ENCODE peak calls at places on chromosome 22, in six cellular contexts. N, Y, O, G, Z and H are unnamed samples.
A peak's percentile ranks its signal among the peaks of the same experiment; 100 is the strongest.

GRCh38 chr22:45692549-45692948 is 20.9 kb downstream of the ATXN10 start:
- DNase-seq in N (no peak), Y (no peak), O (peak; percentile 50), G (no peak), Z (peak; percentile 60), H (no peak)

GRCh38 chr22:38184788-38185187 is 3.2 kb upstream of the PLA2G6 start:
- DNase-seq in N (no peak), Y (no peak), O (no peak), G (no peak), Z (no peak), H (no peak)

GRCh38 chr22:31605851-31606585 is 56.0 kb downstream of the PISD start:
- DNase-seq in N (no peak), Y (peak; percentile 32), O (no peak), G (no peak), Z (no peak), H (no peak)

GRCh38 chr22:35561796-35562526 is 21.3 kb downstream of the RASD2 start:
- DNase-seq in N (no peak), Y (no peak), O (peak; percentile 84), G (no peak), Z (peak; percentile 62), H (no peak)

GRCh38 chr22:46063861-46064235 is 86.5 kb upstream of the PPARA start:
- DNase-seq in N (peak; percentile 47), Y (peak; percentile 74), O (no peak), G (peak; percentile 73), Z (no peak), H (no peak)

GRCh38 chr22:46942816-46943783 is 180.7 kb downstream of the TBC1D22A start:
- DNase-seq in N (peak; percentile 48), Y (no peak), O (no peak), G (no peak), Z (no peak), H (no peak)

GRCh38 chr22:49039625-49040024 is 788.0 kb downstream of the BRD1 start:
- DNase-seq in N (no peak), Y (no peak), O (no peak), G (no peak), Z (no peak), H (no peak)

GRCh38 chr22:27668828-27669797 is 132.4 kb downstream of the MN1 start:
- DNase-seq in N (peak; percentile 23), Y (no peak), O (peak; percentile 18), G (peak; percentile 32), Z (peak; percentile 87), H (no peak)

GRCh38 chr22:33105501-33105911 is 47.3 kb upstream of the SYN3 start:
- DNase-seq in N (no peak), Y (no peak), O (peak; percentile 28), G (no peak), Z (no peak), H (no peak)

GRCh38 chr22:47091921-47092700 is 329.7 kb downstream of the TBC1D22A start:
- DNase-seq in N (no peak), Y (peak; percentile 70), O (no peak), G (no peak), Z (no peak), H (no peak)

GRCh38 chr22:44846726-44847275 is 94.4 kb downstream of the ARHGAP8 start:
- DNase-seq in N (no peak), Y (no peak), O (no peak), G (no peak), Z (no peak), H (no peak)

GRCh38 chr22:46563381-46564083 is 26.1 kb upstream of the CELSR1 start:
- DNase-seq in N (no peak), Y (no peak), O (peak; percentile 37), G (peak; percentile 88), Z (peak; percentile 68), H (no peak)

GRCh38 chr22:25161017-25161915 is 38.4 kb upstream of the CRYBB3 start:
- DNase-seq in N (no peak), Y (no peak), O (no peak), G (no peak), Z (no peak), H (no peak)

GRCh38 chr22:39546889-39547586 is 14.5 kb upstream of the RPS19BP1 start:
- DNase-seq in N (no peak), Y (no peak), O (peak; percentile 69), G (no peak), Z (no peak), H (no peak)

GRCh38 chr22:36156515-36157419 is 3.8 kb downstream of the APOL3 start:
- DNase-seq in N (peak; percentile 95), Y (peak; percentile 92), O (peak; percentile 77), G (peak; percentile 60), Z (no peak), H (peak; percentile 11)

GRCh38 chr22:39306456-39307361 is 12.7 kb downstream of the RPL3 start:
- DNase-seq in N (no peak), Y (no peak), O (no peak), G (peak; percentile 75), Z (peak; percentile 54), H (no peak)

GRCh38 chr22:39592104-39593060 is 21.8 kb downstream of the CACNA1I start:
- DNase-seq in N (no peak), Y (no peak), O (peak; percentile 80), G (peak; percentile 65), Z (peak; percentile 71), H (no peak)

GRCh38 chr22:46317646-46318045 is 17.9 kb upstream of the TRMU start:
- DNase-seq in N (no peak), Y (no peak), O (no peak), G (no peak), Z (no peak), H (no peak)

GRCh38 chr22:36445158-36445668 is 36.2 kb downstream of the TXN2 start:
- DNase-seq in N (peak; percentile 68), Y (no peak), O (peak; percentile 97), G (no peak), Z (no peak), H (no peak)

GRCh38 chr22:29503811-29504372 is 23.9 kb downstream of the NEFH start:
- DNase-seq in N (peak; percentile 62), Y (no peak), O (peak; percentile 79), G (peak; percentile 34), Z (peak; percentile 45), H (no peak)

GRCh38 chr22:48952256-48953102 is 875.2 kb downstream of the BRD1 start:
- DNase-seq in N (no peak), Y (no peak), O (no peak), G (no peak), Z (no peak), H (no peak)

GRCh38 chr22:45504703-45505341 is 2.1 kb downstream of the FBLN1 start:
- DNase-seq in N (no peak), Y (no peak), O (peak; percentile 37), G (peak; percentile 17), Z (no peak), H (no peak)

GRCh38 chr22:40024201-40025061 is 29.7 kb downstream of the FAM83F start:
- DNase-seq in N (no peak), Y (no peak), O (peak; percentile 51), G (peak; percentile 75), Z (peak; percentile 62), H (no peak)

GRCh38 chr22:27768027-27768640 is 33.4 kb downstream of the MN1 start:
- DNase-seq in N (no peak), Y (no peak), O (no peak), G (no peak), Z (no peak), H (no peak)

GRCh38 chr22:19940536-19941364 is 822 bp upstream of the COMT start:
- DNase-seq in N (no peak), Y (no peak), O (no peak), G (no peak), Z (no peak), H (no peak)

DNA sequence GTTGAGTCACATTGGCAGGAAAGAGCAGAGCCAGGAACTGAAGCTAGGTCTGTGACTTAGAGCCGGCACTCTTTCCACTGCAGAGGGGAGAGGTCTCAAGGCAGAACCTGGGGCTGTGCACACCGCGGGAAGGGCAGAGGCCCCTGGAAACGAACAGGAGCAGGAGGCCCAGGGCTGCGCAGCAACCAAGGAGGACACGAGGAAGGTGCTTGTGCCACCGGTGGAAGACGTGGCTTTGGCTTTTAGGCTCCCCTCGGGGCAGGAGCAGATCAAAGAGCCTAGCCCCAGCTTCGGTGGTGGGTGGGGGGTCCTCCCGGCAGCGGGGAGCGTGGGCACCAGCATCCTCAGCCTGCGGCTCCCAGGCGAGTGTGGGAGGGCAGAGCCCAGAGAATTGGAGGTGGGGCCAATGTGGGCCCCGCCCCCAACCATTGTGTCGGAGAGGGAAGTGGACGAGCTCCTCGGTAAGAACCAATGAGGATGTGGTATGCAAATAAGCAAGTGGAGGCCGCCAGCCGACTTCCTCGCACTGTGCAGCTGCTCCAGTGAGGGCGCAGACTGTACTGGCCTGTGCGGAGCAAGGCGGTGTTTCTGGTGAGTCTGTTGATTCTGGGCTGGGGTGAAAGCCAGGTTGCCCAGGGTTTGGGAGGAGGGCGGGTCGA is at the start of gene CCDC116:
- DNase-seq in N (no peak), Y (no peak), O (no peak), G (no peak), Z (peak; percentile 31), H (no peak)
- H3K4me3 ChIP-seq in N (no peak within 1 kb of the TSS), Y (no peak within 1 kb of the TSS), O (no peak within 1 kb of the TSS), G (no peak within 1 kb of the TSS), Z (no peak within 1 kb of the TSS), H (no peak within 1 kb of the TSS)

GRCh38 chr22:42863349-42863911 is 6.4 kb upstream of the ARFGAP3 start:
- DNase-seq in N (no peak), Y (no peak), O (peak; percentile 88), G (no peak), Z (peak; percentile 39), H (no peak)
- TF ChIP-seq POLR2A in N (no peak), Y (no peak), O (no peak), G (no peak), Z (no peak), H (no peak)

DNA sequence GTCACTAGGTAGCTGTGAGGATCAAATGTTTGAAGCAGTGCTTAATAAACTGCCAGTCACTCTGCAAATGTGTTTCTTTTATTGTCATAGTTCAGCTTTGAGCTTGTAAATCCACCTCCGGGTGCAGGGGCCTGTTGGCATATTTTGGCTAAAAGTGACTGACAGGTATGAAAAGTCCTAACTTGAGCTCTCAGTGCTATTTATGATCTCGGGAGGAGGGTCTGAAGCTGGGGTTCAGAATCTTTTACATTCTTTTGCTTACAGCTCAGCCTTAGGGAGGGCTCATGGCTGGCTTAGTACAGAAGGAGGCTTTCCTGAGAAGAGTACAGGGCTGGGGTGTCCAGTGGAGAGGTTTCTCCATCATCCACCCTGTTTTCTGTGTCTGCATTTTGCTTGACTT is 1.5 kb downstream of the ASPHD2 start:
- DNase-seq in N (no peak), Y (no peak), O (no peak), G (no peak), Z (no peak), H (no peak)
- H3K4me3 ChIP-seq in N (no peak overlapping the region), Y (no peak overlapping the region), O (no peak overlapping the region), G (no peak overlapping the region), Z (no peak overlapping the region), H (no peak overlapping the region)

GRCh38 chr22:17890245-17890671 is 116.0 kb upstream of the BID start:
- DNase-seq in N (no peak), Y (no peak), O (peak; percentile 53), G (no peak), Z (no peak), H (no peak)
- TF ChIP-seq POLR2A in N (no peak), Y (no peak), O (no peak), G (no peak), Z (no peak), H (no peak)